ENCODE peak calls at places on chromosomes 6 and 20, in seven cellular contexts. One of them, this sample, is unnamed.
A peak's percentile ranks its signal among the peaks of the same experiment; 100 is the strongest.

GRCh38 chr6:143213977-143214376 is 153.3 kb downstream of the AIG1 start:
- DNase-seq in colonic mucosa: no peak
- DNase-seq in HCT116: no peak
- DNase-seq in cardiac fibroblast: peak; percentile 75
- DNase-seq in kidney epithelial cell: no peak
- DNase-seq in adrenal gland: no peak
- DNase-seq in ovary: no peak
- DNase-seq in this sample: no peak

GRCh38 chr20:39039261-39039660 is 77.1 kb downstream of the DHX35 start:
- DNase-seq in ovary: no peak
- DNase-seq in cardiac fibroblast: no peak
- DNase-seq in kidney epithelial cell: no peak
- DNase-seq in colonic mucosa: no peak
- DNase-seq in adrenal gland: no peak
- DNase-seq in HCT116: no peak
- DNase-seq in this sample: no peak

GRCh38 chr6:155066371-155066770 is 71.3 kb downstream of the TIAM2 start:
- DNase-seq in colonic mucosa: no peak
- DNase-seq in cardiac fibroblast: peak; percentile 67
- DNase-seq in HCT116: no peak
- DNase-seq in adrenal gland: no peak
- DNase-seq in ovary: no peak
- DNase-seq in kidney epithelial cell: no peak
- DNase-seq in this sample: no peak

GRCh38 chr6:95249176-95249575 is 328.2 kb upstream of the MANEA start:
- DNase-seq in ovary: no peak
- DNase-seq in colonic mucosa: no peak
- DNase-seq in cardiac fibroblast: peak; percentile 66
- DNase-seq in kidney epithelial cell: no peak
- DNase-seq in adrenal gland: no peak
- DNase-seq in HCT116: no peak
- DNase-seq in this sample: peak; percentile 35

GRCh38 chr20:63064310-63064709 is 57.5 kb upstream of the BHLHE23 start:
- DNase-seq in kidney epithelial cell: no peak
- DNase-seq in adrenal gland: no peak
- DNase-seq in colonic mucosa: no peak
- DNase-seq in ovary: no peak
- DNase-seq in cardiac fibroblast: no peak
- DNase-seq in HCT116: no peak
- DNase-seq in this sample: no peak

GRCh38 chr6:108285381-108285780 is 9.5 kb upstream of the AFG1L start:
- DNase-seq in ovary: no peak
- DNase-seq in colonic mucosa: no peak
- DNase-seq in adrenal gland: no peak
- DNase-seq in cardiac fibroblast: no peak
- DNase-seq in HCT116: no peak
- DNase-seq in kidney epithelial cell: no peak
- DNase-seq in this sample: no peak

GRCh38 chr6:24858154-24858801 is 59.6 kb upstream of the ARMH2 start:
- DNase-seq in adrenal gland: no peak
- DNase-seq in kidney epithelial cell: no peak
- DNase-seq in ovary: no peak
- DNase-seq in HCT116: no peak
- DNase-seq in colonic mucosa: no peak
- DNase-seq in cardiac fibroblast: peak; percentile 69
- DNase-seq in this sample: no peak

GRCh38 chr20:12262747-12263146 is 345.1 kb downstream of the BTBD3 start:
- DNase-seq in ovary: no peak
- DNase-seq in adrenal gland: peak; percentile 18
- DNase-seq in kidney epithelial cell: no peak
- DNase-seq in colonic mucosa: no peak
- DNase-seq in cardiac fibroblast: no peak
- DNase-seq in HCT116: no peak
- DNase-seq in this sample: no peak

GRCh38 chr20:15446373-15446772 is 1109.0 kb upstream of the FLRT3 start:
- DNase-seq in ovary: peak; percentile 16
- DNase-seq in kidney epithelial cell: peak; percentile 21
- DNase-seq in cardiac fibroblast: no peak
- DNase-seq in HCT116: no peak
- DNase-seq in colonic mucosa: no peak
- DNase-seq in adrenal gland: peak; percentile 18
- DNase-seq in this sample: no peak

GRCh38 chr6:161215876-161216615 is 57.8 kb downstream of the AGPAT4 start:
- DNase-seq in adrenal gland: no peak
- DNase-seq in ovary: no peak
- DNase-seq in kidney epithelial cell: no peak
- DNase-seq in cardiac fibroblast: no peak
- DNase-seq in colonic mucosa: no peak
- DNase-seq in HCT116: no peak
- DNase-seq in this sample: peak; percentile 95

GRCh38 chr20:13267231-13267630 is 46.2 kb downstream of the ISM1 start:
- DNase-seq in kidney epithelial cell: no peak
- DNase-seq in ovary: no peak
- DNase-seq in adrenal gland: no peak
- DNase-seq in HCT116: no peak
- DNase-seq in colonic mucosa: no peak
- DNase-seq in cardiac fibroblast: no peak
- DNase-seq in this sample: no peak

GRCh38 chr6:41469951-41470340 is 76.2 kb upstream of the FOXP4 start:
- DNase-seq in colonic mucosa: no peak
- DNase-seq in cardiac fibroblast: no peak
- DNase-seq in HCT116: no peak
- DNase-seq in ovary: no peak
- DNase-seq in kidney epithelial cell: no peak
- DNase-seq in adrenal gland: no peak
- DNase-seq in this sample: no peak

GRCh38 chr6:41467627-41468404 is 78.4 kb upstream of the FOXP4 start:
- DNase-seq in HCT116: no peak
- DNase-seq in ovary: no peak
- DNase-seq in adrenal gland: no peak
- DNase-seq in kidney epithelial cell: no peak
- DNase-seq in colonic mucosa: no peak
- DNase-seq in cardiac fibroblast: no peak
- DNase-seq in this sample: no peak

GRCh38 chr6:41469156-41469950 is 76.8 kb upstream of the FOXP4 start:
- DNase-seq in adrenal gland: no peak
- DNase-seq in ovary: no peak
- DNase-seq in kidney epithelial cell: no peak
- DNase-seq in colonic mucosa: no peak
- DNase-seq in cardiac fibroblast: no peak
- DNase-seq in HCT116: no peak
- DNase-seq in this sample: no peak

GRCh38 chr6:41471064-41471895 is 74.9 kb upstream of the FOXP4 start:
- DNase-seq in ovary: no peak
- DNase-seq in adrenal gland: no peak
- DNase-seq in kidney epithelial cell: no peak
- DNase-seq in cardiac fibroblast: no peak
- DNase-seq in HCT116: no peak
- DNase-seq in colonic mucosa: no peak
- DNase-seq in this sample: no peak

DNA sequence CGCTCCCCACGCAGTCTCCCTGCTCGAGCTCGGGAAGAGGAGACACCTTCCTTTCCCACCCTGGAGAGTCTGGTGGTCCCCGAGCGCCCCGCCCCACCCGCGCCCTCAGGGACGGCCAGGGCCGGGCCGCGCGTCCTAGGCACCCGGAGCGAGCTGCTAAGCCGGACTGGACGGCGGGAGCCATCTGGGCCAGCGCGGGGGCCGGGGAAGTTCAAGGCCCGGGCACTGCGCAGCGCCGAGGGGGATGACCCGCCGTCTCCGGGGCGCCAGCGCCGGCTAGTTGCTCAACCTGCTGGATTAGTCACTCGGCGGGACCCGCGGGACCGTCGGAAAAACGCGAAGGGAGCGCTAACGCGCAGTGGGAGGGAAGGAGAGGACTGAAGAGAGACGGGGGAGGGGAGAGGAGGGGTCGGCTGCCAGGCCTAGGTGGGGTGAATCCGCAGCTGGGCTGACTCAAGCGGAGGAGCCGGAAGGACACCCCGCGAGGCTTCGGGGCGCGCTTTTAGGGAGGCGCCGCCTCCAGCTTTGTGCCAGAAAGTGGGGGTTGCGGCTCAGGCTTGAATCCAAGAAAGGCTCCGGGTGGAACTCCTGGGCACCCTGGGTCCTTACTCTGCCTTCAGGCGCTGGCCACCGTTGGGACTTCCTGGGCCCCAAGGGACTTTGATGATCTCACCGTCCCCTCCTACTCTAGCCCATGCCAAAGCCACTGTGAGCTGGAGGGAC is 75.7 kb upstream of the FOXP4 start:
- DNase-seq in cardiac fibroblast: peak; percentile 57
- DNase-seq in colonic mucosa: no peak
- DNase-seq in adrenal gland: no peak
- DNase-seq in ovary: peak; percentile 74
- DNase-seq in kidney epithelial cell: no peak
- DNase-seq in HCT116: no peak
- DNase-seq in this sample: no peak
- H3K4me3 ChIP-seq in cardiac fibroblast: no peak overlapping the region
- H3K4me3 ChIP-seq in colonic mucosa: peak overlapping the region; percentile 21
- H3K4me3 ChIP-seq in adrenal gland: no peak overlapping the region
- H3K4me3 ChIP-seq in ovary: peak overlapping the region; percentile 8
- H3K4me3 ChIP-seq in kidney epithelial cell: no peak overlapping the region
- H3K4me3 ChIP-seq in HCT116: peak overlapping the region; percentile 31
- H3K4me3 ChIP-seq in this sample: peak overlapping the region; percentile 37

GRCh38 chr6:21664263-21665081 is 70.9 kb downstream of the SOX4 start:
- DNase-seq in colonic mucosa: peak; percentile 24
- DNase-seq in kidney epithelial cell: no peak
- DNase-seq in cardiac fibroblast: no peak
- DNase-seq in adrenal gland: peak; percentile 17
- DNase-seq in HCT116: no peak
- DNase-seq in ovary: peak; percentile 78
- DNase-seq in this sample: no peak
- TF ChIP-seq CTCF in colonic mucosa: no peak
- TF ChIP-seq CTCF in kidney epithelial cell: no peak
- TF ChIP-seq CTCF in cardiac fibroblast: no peak
- TF ChIP-seq CTCF in adrenal gland: no peak
- TF ChIP-seq CTCF in HCT116: no peak
- TF ChIP-seq CTCF in ovary: peak; percentile 7
- TF ChIP-seq CTCF in this sample: no peak

GRCh38 chr20:49583343-49583668 is 15.4 kb upstream of the PTGIS start:
- DNase-seq in ovary: no peak
- DNase-seq in kidney epithelial cell: no peak
- DNase-seq in cardiac fibroblast: no peak
- DNase-seq in HCT116: no peak
- DNase-seq in adrenal gland: no peak
- DNase-seq in colonic mucosa: no peak
- DNase-seq in this sample: no peak

GRCh38 chr20:49584418-49585382 is 16.8 kb upstream of the PTGIS start:
- DNase-seq in kidney epithelial cell: no peak
- DNase-seq in cardiac fibroblast: no peak
- DNase-seq in adrenal gland: no peak
- DNase-seq in HCT116: no peak
- DNase-seq in colonic mucosa: peak; percentile 47
- DNase-seq in ovary: no peak
- DNase-seq in this sample: no peak

GRCh38 chr20:49582413-49583334 is 14.7 kb upstream of the PTGIS start:
- DNase-seq in colonic mucosa: no peak
- DNase-seq in HCT116: no peak
- DNase-seq in adrenal gland: no peak
- DNase-seq in ovary: no peak
- DNase-seq in cardiac fibroblast: no peak
- DNase-seq in kidney epithelial cell: no peak
- DNase-seq in this sample: no peak

GRCh38 chr20:49585585-49586245 is 17.8 kb upstream of the PTGIS start:
- DNase-seq in cardiac fibroblast: no peak
- DNase-seq in ovary: no peak
- DNase-seq in adrenal gland: no peak
- DNase-seq in HCT116: no peak
- DNase-seq in colonic mucosa: no peak
- DNase-seq in kidney epithelial cell: no peak
- DNase-seq in this sample: no peak

DNA sequence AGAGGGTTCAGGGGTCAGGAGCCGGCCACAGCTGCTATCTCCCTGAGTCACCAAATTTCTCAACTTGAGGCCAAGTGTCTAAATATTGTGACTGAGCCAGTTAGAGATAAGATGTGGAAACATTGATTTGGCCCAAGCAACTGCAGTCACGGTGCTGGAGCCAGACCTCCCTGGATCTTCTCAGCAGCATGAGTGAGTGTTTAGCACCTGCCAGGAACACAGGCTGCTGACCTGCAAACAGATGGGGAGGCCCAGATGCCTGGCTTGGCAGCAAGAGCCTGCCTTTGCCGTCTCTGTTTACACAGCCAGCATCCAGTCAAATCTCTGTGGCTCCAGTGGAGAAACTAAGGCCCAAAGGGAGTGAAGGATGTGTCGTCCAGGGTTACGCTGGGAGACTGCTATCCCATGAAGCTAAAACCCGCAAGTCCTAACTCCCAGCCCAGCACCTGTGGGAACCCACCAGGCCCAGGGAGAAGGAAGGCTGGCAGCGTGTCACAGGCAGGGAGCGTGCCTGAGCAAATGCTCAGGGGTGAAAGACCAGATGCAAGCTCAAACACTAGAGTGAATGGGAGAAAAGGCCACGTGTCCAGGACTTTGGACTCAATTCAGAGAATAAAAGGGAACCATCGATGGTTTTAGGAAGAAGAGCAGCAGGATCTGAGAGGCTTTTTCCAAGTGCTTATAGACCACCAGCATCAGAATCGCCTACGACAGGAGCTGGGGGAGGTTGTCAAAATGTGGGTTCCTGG is 15.9 kb upstream of the PTGIS start:
- DNase-seq in HCT116: no peak
- DNase-seq in cardiac fibroblast: peak; percentile 95
- DNase-seq in adrenal gland: peak; percentile 26
- DNase-seq in kidney epithelial cell: no peak
- DNase-seq in colonic mucosa: peak; percentile 68
- DNase-seq in ovary: peak; percentile 75
- DNase-seq in this sample: peak; percentile 51
- H3K4me3 ChIP-seq in HCT116: no peak overlapping the region
- H3K4me3 ChIP-seq in cardiac fibroblast: no peak overlapping the region
- H3K4me3 ChIP-seq in adrenal gland: no peak overlapping the region
- H3K4me3 ChIP-seq in kidney epithelial cell: no peak overlapping the region
- H3K4me3 ChIP-seq in colonic mucosa: no peak overlapping the region
- H3K4me3 ChIP-seq in ovary: no peak overlapping the region
- H3K4me3 ChIP-seq in this sample: no peak overlapping the region

GRCh38 chr6:96522469-96523009 is 933 bp downstream of the UFL1 start:
- DNase-seq in ovary: no peak
- DNase-seq in cardiac fibroblast: peak; percentile 31
- DNase-seq in adrenal gland: no peak
- DNase-seq in colonic mucosa: no peak
- DNase-seq in kidney epithelial cell: no peak
- DNase-seq in HCT116: no peak
- DNase-seq in this sample: no peak

GRCh38 chr6:96520851-96521115 is 823 bp upstream of the UFL1 start:
- DNase-seq in colonic mucosa: peak; percentile 21
- DNase-seq in HCT116: no peak
- DNase-seq in adrenal gland: no peak
- DNase-seq in ovary: no peak
- DNase-seq in cardiac fibroblast: no peak
- DNase-seq in kidney epithelial cell: no peak
- DNase-seq in this sample: no peak

GRCh38 chr6:96520039-96520850 is 1.4 kb upstream of the UFL1 start:
- DNase-seq in HCT116: peak; percentile 86
- DNase-seq in cardiac fibroblast: peak; percentile 15
- DNase-seq in adrenal gland: no peak
- DNase-seq in colonic mucosa: peak; percentile 59
- DNase-seq in ovary: no peak
- DNase-seq in kidney epithelial cell: peak; percentile 42
- DNase-seq in this sample: no peak

GRCh38 chr6:96521267-96521624 is 360 bp upstream of the UFL1 start:
- DNase-seq in adrenal gland: no peak
- DNase-seq in ovary: no peak
- DNase-seq in HCT116: no peak
- DNase-seq in colonic mucosa: no peak
- DNase-seq in cardiac fibroblast: no peak
- DNase-seq in kidney epithelial cell: no peak
- DNase-seq in this sample: no peak

GRCh38 chr6:96521625-96522468 is at the start of gene UFL1:
- DNase-seq in ovary: peak; percentile 94
- DNase-seq in kidney epithelial cell: peak; percentile 69
- DNase-seq in cardiac fibroblast: peak; percentile 94
- DNase-seq in adrenal gland: peak; percentile 94
- DNase-seq in HCT116: peak; percentile 78
- DNase-seq in colonic mucosa: peak; percentile 94
- DNase-seq in this sample: peak; percentile 69
- TF ChIP-seq CTCF in ovary: peak; percentile 17
- TF ChIP-seq CTCF in kidney epithelial cell: no peak
- TF ChIP-seq CTCF in cardiac fibroblast: peak; percentile 1
- TF ChIP-seq CTCF in adrenal gland: no peak
- TF ChIP-seq CTCF in HCT116: no peak
- TF ChIP-seq CTCF in colonic mucosa: no peak
- TF ChIP-seq CTCF in this sample: no peak

This sample was measured in retinal pigment epithelial cell.